ENCODE peak calls at places on chromosome 22, in ten cellular contexts. Y, A, D, X, R, I, G, S, B and L are unnamed samples.

GRCh38 chr22:37021710-37022482 is 2.4 kb downstream of the MPST start:
- DNase-seq in Y (no peak), A (no peak), D (peak), X (peak), R (no peak), I (peak), G (peak), S (no peak), B (peak), L (no peak)

GRCh38 chr22:24184057-24184798 is 2.9 kb downstream of the SUSD2 start:
- DNase-seq in Y (no peak), A (no peak), D (no peak), X (no peak), R (no peak), I (no peak), G (no peak), S (no peak), B (no peak), L (no peak)

GRCh38 chr22:43796567-43796966 is 15.5 kb downstream of the EFCAB6 start:
- DNase-seq in Y (no peak), A (no peak), D (no peak), X (no peak), R (no peak), I (no peak), G (no peak), S (no peak), B (no peak), L (no peak)

GRCh38 chr22:48227341-48228018 is 1465.0 kb downstream of the TBC1D22A start:
- DNase-seq in Y (no peak), A (no peak), D (no peak), X (no peak), R (no peak), I (no peak), G (no peak), S (no peak), B (no peak), L (no peak)

GRCh38 chr22:24894998-24895397 is 51.5 kb downstream of the LHFPL7 start:
- DNase-seq in Y (peak), A (peak), D (peak), X (no peak), R (peak), I (peak), G (peak), S (peak), B (no peak), L (peak)

GRCh38 chr22:33006220-33006954 is 51.8 kb downstream of the SYN3 start:
- DNase-seq in Y (no peak), A (no peak), D (no peak), X (no peak), R (no peak), I (no peak), G (no peak), S (peak), B (no peak), L (no peak)

GRCh38 chr22:25393121-25393805 is 171.2 kb upstream of the GRK3 start:
- DNase-seq in Y (no peak), A (no peak), D (no peak), X (no peak), R (no peak), I (no peak), G (no peak), S (no peak), B (no peak), L (no peak)

GRCh38 chr22:27240298-27240885 is 561.2 kb downstream of the MN1 start:
- DNase-seq in Y (no peak), A (no peak), D (no peak), X (no peak), R (no peak), I (peak), G (no peak), S (no peak), B (no peak), L (no peak)

GRCh38 chr22:33194529-33194928 is 136.3 kb upstream of the SYN3 start:
- DNase-seq in Y (no peak), A (no peak), D (no peak), X (no peak), R (no peak), I (no peak), G (no peak), S (no peak), B (no peak), L (no peak)

GRCh38 chr22:36641902-36642640 is 61.5 kb downstream of the CACNG2 start:
- DNase-seq in Y (no peak), A (no peak), D (no peak), X (no peak), R (no peak), I (no peak), G (no peak), S (no peak), B (no peak), L (no peak)

GRCh38 chr22:42595434-42595833 is 19.2 kb downstream of the POLDIP3 start:
- DNase-seq in Y (no peak), A (no peak), D (no peak), X (no peak), R (no peak), I (no peak), G (no peak), S (no peak), B (no peak), L (no peak)

GRCh38 chr22:35568751-35569725 is 28.4 kb downstream of the RASD2 start:
- DNase-seq in Y (no peak), A (no peak), D (no peak), X (no peak), R (no peak), I (peak), G (no peak), S (no peak), B (no peak), L (no peak)

GRCh38 chr22:37998543-37998942 is 14.2 kb upstream of the SOX10 start:
- DNase-seq in Y (no peak), A (no peak), D (no peak), X (no peak), R (no peak), I (no peak), G (no peak), S (peak), B (no peak), L (no peak)

GRCh38 chr22:19396561-19396933 is 35.0 kb downstream of the HIRA start:
- DNase-seq in Y (no peak), A (no peak), D (no peak), X (no peak), R (no peak), I (no peak), G (no peak), S (no peak), B (no peak), L (no peak)

GRCh38 chr22:19397729-19398094 is 33.8 kb downstream of the HIRA start:
- DNase-seq in Y (no peak), A (no peak), D (no peak), X (no peak), R (no peak), I (no peak), G (no peak), S (no peak), B (no peak), L (no peak)

GRCh38 chr22:19398206-19398605 is 33.3 kb downstream of the HIRA start:
- DNase-seq in Y (no peak), A (no peak), D (no peak), X (no peak), R (no peak), I (no peak), G (no peak), S (no peak), B (no peak), L (no peak)

GRCh38 chr22:19398680-19399079 is 32.9 kb downstream of the HIRA start:
- DNase-seq in Y (no peak), A (no peak), D (no peak), X (no peak), R (no peak), I (no peak), G (no peak), S (no peak), B (no peak), L (no peak)

DNA sequence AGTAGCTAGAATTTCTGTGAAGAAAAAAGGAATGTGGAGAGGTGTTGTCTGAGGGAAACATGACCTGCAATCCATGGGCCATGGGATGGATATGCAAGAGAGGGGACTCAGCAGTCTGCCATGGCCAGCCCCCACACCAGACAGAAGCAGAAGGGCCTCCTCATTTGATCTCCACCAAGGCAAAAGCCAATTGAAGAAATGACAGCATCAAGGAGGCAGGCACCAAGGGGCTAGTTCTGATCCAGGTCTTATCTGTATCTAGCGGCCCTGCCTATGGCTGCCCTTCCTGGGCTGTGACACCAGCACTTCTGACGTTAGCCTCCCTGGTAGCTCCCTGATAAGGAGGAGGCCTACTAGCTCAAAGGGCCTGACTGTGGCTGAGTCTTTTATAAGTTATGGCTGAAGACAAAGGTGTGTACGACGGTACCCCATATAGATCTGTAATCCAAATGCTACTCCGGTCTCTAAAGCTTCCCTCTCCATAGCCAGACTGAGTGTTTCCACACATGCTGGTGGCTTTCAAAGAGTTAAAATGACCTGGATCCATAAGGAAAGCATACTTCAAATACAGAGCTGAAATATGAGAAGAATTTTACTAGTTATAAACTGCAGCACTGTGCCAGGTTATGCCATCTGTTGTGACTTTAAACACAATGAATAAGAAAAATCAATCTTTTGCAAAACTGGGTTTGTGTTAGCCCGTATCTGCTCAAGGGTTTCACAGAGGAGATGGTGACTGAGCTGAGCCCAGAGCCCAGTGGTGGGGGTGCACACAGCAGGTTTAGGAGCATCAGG is 34.4 kb downstream of the HIRA start:
- DNase-seq in Y (no peak), A (no peak), D (no peak), X (no peak), R (no peak), I (no peak), G (no peak), S (no peak), B (no peak), L (no peak)
- TF ChIP-seq POLR2A in Y (no peak), A (no peak), D (no peak), X (no peak), R (no peak), I (no peak), G (no peak), S (no peak), B (no peak), L (no peak)

GRCh38 chr22:50627914-50628542 is at the start of gene ARSA:
- DNase-seq in Y (no peak), A (peak), D (peak), X (peak), R (peak), I (peak), G (peak), S (peak), B (peak), L (peak)
- TF ChIP-seq POLR2A in Y (peak), A (peak), D (peak), X (peak), R (peak), I (peak), G (no peak), S (peak), B (no peak), L (peak)

DNA sequence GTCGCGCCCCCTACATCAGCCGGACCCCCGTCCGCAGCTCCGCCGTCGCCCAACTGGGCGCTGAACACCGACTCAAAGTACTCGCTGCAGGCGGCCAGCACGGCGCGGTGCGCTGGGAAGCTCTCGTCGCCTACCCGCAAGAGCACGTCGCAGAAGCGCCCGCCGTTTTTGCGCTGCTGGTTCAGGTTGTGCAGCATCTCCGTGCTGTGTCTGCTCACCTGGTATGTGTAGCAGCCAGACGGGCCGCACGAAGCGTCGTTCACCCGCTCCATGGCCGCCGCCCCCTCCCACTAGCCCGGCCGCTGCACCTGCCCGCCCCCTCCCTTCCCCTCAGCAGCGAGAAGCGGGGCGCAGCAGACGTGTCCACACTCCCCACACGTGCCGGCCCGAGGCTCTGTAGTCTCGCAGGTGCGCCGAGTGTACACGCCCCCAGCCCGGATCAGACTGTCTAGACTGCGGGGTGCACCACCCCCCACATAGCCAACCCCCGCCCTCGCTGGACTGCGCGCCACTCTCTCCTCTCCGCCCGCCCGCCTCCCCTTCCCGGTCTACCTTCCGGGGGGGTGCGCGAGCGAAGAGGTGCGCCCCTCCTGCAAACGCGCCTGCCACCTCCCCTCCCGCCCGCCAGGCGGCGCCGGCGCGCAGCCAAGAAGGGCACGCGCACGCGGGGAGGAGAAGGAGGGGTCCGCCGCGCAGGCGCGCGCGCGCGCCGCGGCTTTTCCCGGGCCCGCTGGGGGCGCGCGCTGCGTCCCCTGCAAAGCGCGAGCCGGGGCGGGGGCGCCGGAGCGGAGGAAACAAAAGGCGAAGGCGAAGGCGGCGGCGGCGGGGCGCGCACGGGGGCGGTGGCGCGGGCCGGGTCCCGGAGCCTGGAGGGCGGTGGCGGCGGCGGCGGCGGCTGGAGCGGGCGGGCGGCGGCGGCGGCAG is 553 bp downstream of the PATZ1 start:
- DNase-seq in Y (peak), A (peak), D (peak), X (peak), R (peak), I (peak), G (peak), S (peak), B (peak), L (peak)
- TF ChIP-seq POLR2A in Y (no peak), A (peak), D (no peak), X (peak), R (peak), I (no peak), G (peak), S (no peak), B (no peak), L (peak)

GRCh38 chr22:30306629-30307016 is 17.3 kb upstream of the CASTOR1 start:
- DNase-seq in Y (no peak), A (no peak), D (no peak), X (no peak), R (no peak), I (no peak), G (no peak), S (no peak), B (no peak), L (no peak)

GRCh38 chr22:30305906-30306628 is 16.8 kb upstream of the CASTOR1 start:
- DNase-seq in Y (no peak), A (no peak), D (no peak), X (no peak), R (no peak), I (no peak), G (no peak), S (no peak), B (no peak), L (no peak)

GRCh38 chr22:30307026-30307574 is 17.8 kb upstream of the CASTOR1 start:
- DNase-seq in Y (no peak), A (peak), D (no peak), X (no peak), R (no peak), I (no peak), G (no peak), S (no peak), B (no peak), L (no peak)

GRCh38 chr22:30304495-30305244 is 15.4 kb upstream of the CASTOR1 start:
- DNase-seq in Y (no peak), A (peak), D (peak), X (no peak), R (no peak), I (peak), G (no peak), S (no peak), B (no peak), L (no peak)

GRCh38 chr22:30305519-30305905 is 16.2 kb upstream of the CASTOR1 start:
- DNase-seq in Y (no peak), A (no peak), D (peak), X (peak), R (peak), I (peak), G (peak), S (no peak), B (peak), L (peak)
- TF ChIP-seq POLR2A in Y (no peak), A (no peak), D (peak), X (peak), R (peak), I (peak), G (peak), S (no peak), B (peak), L (no peak)

GRCh38 chr22:49528420-49528720 is 299.3 kb downstream of the BRD1 start:
- DNase-seq in Y (no peak), A (no peak), D (no peak), X (no peak), R (no peak), I (no peak), G (no peak), S (no peak), B (no peak), L (no peak)

GRCh38 chr22:49525366-49525765 is 302.3 kb downstream of the BRD1 start:
- DNase-seq in Y (no peak), A (no peak), D (no peak), X (no peak), R (no peak), I (no peak), G (no peak), S (no peak), B (no peak), L (no peak)

GRCh38 chr22:49525776-49526535 is 301.7 kb downstream of the BRD1 start:
- DNase-seq in Y (no peak), A (no peak), D (no peak), X (no peak), R (no peak), I (no peak), G (no peak), S (no peak), B (no peak), L (no peak)

GRCh38 chr22:49530671-49531532 is 296.8 kb downstream of the BRD1 start:
- DNase-seq in Y (no peak), A (no peak), D (no peak), X (no peak), R (no peak), I (no peak), G (no peak), S (no peak), B (no peak), L (no peak)

GRCh38 chr22:49527611-49528419 is 299.9 kb downstream of the BRD1 start:
- DNase-seq in Y (no peak), A (no peak), D (no peak), X (no peak), R (no peak), I (no peak), G (no peak), S (no peak), B (no peak), L (no peak)
- TF ChIP-seq POLR2A in Y (no peak), A (no peak), D (no peak), X (no peak), R (no peak), I (no peak), G (no peak), S (no peak), B (no peak), L (no peak)

DNA sequence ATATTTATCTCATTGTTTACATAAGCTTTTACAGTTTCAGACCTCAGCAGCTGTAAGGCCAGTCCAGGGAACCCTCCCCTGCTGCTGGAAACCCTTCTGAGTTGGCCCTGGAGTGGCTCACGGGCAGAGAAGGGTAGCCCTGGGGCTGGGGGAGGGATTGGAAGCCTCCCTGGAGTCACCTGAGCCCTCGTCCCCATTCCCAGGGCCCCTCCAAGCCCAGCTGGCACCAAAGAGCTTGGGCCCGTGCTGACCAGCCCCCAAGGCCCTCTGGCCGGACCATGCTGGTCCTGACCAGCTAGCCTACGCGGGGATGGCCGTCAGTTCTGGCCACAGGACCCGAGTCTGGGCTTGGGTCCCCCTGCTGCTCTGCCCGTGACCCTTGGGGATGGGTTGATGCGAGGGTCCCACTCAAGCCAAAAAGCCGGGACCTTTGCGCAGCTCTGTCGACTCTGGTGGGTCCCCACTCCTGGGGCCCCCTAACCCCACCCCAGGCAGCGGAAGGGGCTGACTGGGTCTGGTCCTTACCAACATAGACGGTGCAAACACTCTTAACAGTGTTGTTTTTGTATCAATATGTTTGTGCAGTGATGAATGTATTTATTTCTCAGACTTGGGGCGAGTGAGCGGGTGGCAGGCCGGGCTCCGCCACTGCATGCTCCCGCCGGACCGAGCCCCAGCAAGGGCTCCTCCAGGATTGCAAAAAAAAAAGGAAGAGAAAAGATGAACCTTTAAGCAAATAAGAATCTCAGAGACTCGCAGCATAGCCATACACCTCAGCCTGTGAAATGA is 17.5 kb upstream of the TMEM191C start:
- DNase-seq in Y (no peak), A (peak), D (no peak), X (no peak), R (no peak), I (no peak), G (no peak), S (no peak), B (no peak), L (no peak)
- TF ChIP-seq POLR2A in Y (no peak), A (no peak), D (no peak), X (no peak), R (no peak), I (no peak), G (no peak), S (no peak), B (no peak), L (no peak)